ENCODE peak calls at places on chromosomes 11 and 22, in four cellular contexts. One of them, this sample, is unnamed.

GRCh38 chr11:118531597-118532084 is 649 bp downstream of the TMEM25 start:
- DNase-seq in keratinocyte: no peak
- DNase-seq in K562: no peak
- DNase-seq in IMR-90: no peak
- DNase-seq in this sample: no peak

GRCh38 chr11:107493117-107493516 is 35.5 kb upstream of the CWF19L2 start:
- DNase-seq in K562: no peak
- DNase-seq in keratinocyte: peak; percentile 66
- DNase-seq in IMR-90: peak; percentile 63
- DNase-seq in this sample: no peak

GRCh38 chr11:2400761-2401435 is 348 bp downstream of the TSSC4 start:
- DNase-seq in IMR-90: no peak
- DNase-seq in K562: no peak
- DNase-seq in keratinocyte: no peak
- DNase-seq in this sample: no peak

GRCh38 chr22:36180038-36180880 is 19.7 kb upstream of the APOL3 start:
- DNase-seq in IMR-90: peak; percentile 56
- DNase-seq in keratinocyte: peak; percentile 15
- DNase-seq in K562: peak; percentile 70
- DNase-seq in this sample: peak; percentile 71

GRCh38 chr11:131195801-131196517 is 174.5 kb upstream of the NTM start:
- DNase-seq in keratinocyte: no peak
- DNase-seq in K562: no peak
- DNase-seq in IMR-90: peak; percentile 25
- DNase-seq in this sample: no peak

GRCh38 chr11:11978792-11979486 is 29.5 kb downstream of the DKK3 start:
- DNase-seq in keratinocyte: no peak
- DNase-seq in IMR-90: peak; percentile 80
- DNase-seq in K562: no peak
- DNase-seq in this sample: peak; percentile 87

GRCh38 chr11:126628790-126629621 is 273.5 kb downstream of the ST3GAL4 start:
- DNase-seq in K562: no peak
- DNase-seq in IMR-90: peak; percentile 55
- DNase-seq in keratinocyte: no peak
- DNase-seq in this sample: no peak

GRCh38 chr11:113507341-113507740 is 32.1 kb upstream of the DRD2 start:
- DNase-seq in K562: no peak
- DNase-seq in keratinocyte: no peak
- DNase-seq in IMR-90: no peak
- DNase-seq in this sample: no peak

GRCh38 chr22:39471421-39472141 is 14.8 kb downstream of the MGAT3 start:
- DNase-seq in IMR-90: peak; percentile 51
- DNase-seq in keratinocyte: no peak
- DNase-seq in K562: peak; percentile 47
- DNase-seq in this sample: peak; percentile 8

GRCh38 chr11:133409799-133410198 is 122.5 kb downstream of the OPCML start:
- DNase-seq in IMR-90: no peak
- DNase-seq in keratinocyte: no peak
- DNase-seq in K562: no peak
- DNase-seq in this sample: no peak

GRCh38 chr22:27461470-27461869 is 340.1 kb downstream of the MN1 start:
- DNase-seq in K562: no peak
- DNase-seq in keratinocyte: no peak
- DNase-seq in IMR-90: peak; percentile 92
- DNase-seq in this sample: no peak

GRCh38 chr22:24685804-24686203 is 82.8 kb downstream of the GGT1 start:
- DNase-seq in keratinocyte: no peak
- DNase-seq in IMR-90: no peak
- DNase-seq in K562: no peak
- DNase-seq in this sample: no peak

GRCh38 chr11:65432686-65433582 is 10.3 kb downstream of the NEAT1 start:
- DNase-seq in keratinocyte: no peak
- DNase-seq in IMR-90: peak; percentile 54
- DNase-seq in K562: no peak
- DNase-seq in this sample: peak; percentile 50

GRCh38 chr11:103716363-103716762 is 320.1 kb upstream of the DDI1 start:
- DNase-seq in keratinocyte: no peak
- DNase-seq in IMR-90: no peak
- DNase-seq in K562: no peak
- DNase-seq in this sample: no peak

GRCh38 chr11:65150513-65151271 is 16.4 kb upstream of the SYVN1 start:
- DNase-seq in IMR-90: peak; percentile 86
- DNase-seq in keratinocyte: peak; percentile 49
- DNase-seq in K562: peak; percentile 84
- DNase-seq in this sample: peak; percentile 68

GRCh38 chr11:44949160-44950035 is 1.3 kb downstream of the TP53I11 start:
- DNase-seq in keratinocyte: no peak
- DNase-seq in IMR-90: peak; percentile 42
- DNase-seq in K562: peak; percentile 47
- DNase-seq in this sample: peak; percentile 58

GRCh38 chr22:19807161-19807913 is 46.8 kb downstream of the TBX1 start:
- DNase-seq in K562: no peak
- DNase-seq in IMR-90: no peak
- DNase-seq in keratinocyte: no peak
- DNase-seq in this sample: no peak

GRCh38 chr11:3736816-3737215 is 60.5 kb downstream of the NUP98 start:
- DNase-seq in K562: no peak
- DNase-seq in keratinocyte: no peak
- DNase-seq in IMR-90: no peak
- DNase-seq in this sample: no peak

GRCh38 chr22:23038902-23039301 is 31.4 kb upstream of the GNAZ start:
- DNase-seq in IMR-90: no peak
- DNase-seq in K562: no peak
- DNase-seq in keratinocyte: no peak
- DNase-seq in this sample: no peak

GRCh38 chr11:115154355-115154736 is 349.9 kb downstream of the CADM1 start:
- DNase-seq in K562: no peak
- DNase-seq in keratinocyte: no peak
- DNase-seq in IMR-90: no peak
- DNase-seq in this sample: no peak

GRCh38 chr22:49979587-49980264 is 19.2 kb downstream of the PIM3 start:
- DNase-seq in keratinocyte: no peak
- DNase-seq in IMR-90: no peak
- DNase-seq in K562: peak; percentile 48
- DNase-seq in this sample: peak; percentile 53

GRCh38 chr22:42752230-42752746 is 31.6 kb upstream of the A4GALT start:
- DNase-seq in IMR-90: no peak
- DNase-seq in keratinocyte: no peak
- DNase-seq in K562: no peak
- DNase-seq in this sample: no peak

GRCh38 chr11:118343981-118344521 is at the start of gene CD3G:
- DNase-seq in K562: no peak
- DNase-seq in IMR-90: no peak
- DNase-seq in keratinocyte: no peak
- DNase-seq in this sample: no peak

GRCh38 chr11:102927624-102927990 is 27.9 kb downstream of the MMP13 start:
- DNase-seq in K562: no peak
- DNase-seq in keratinocyte: no peak
- DNase-seq in IMR-90: no peak
- DNase-seq in this sample: no peak

GRCh38 chr22:20155330-20156041 is 4.6 kb upstream of the CCDC188 start:
- DNase-seq in K562: no peak
- DNase-seq in IMR-90: no peak
- DNase-seq in keratinocyte: no peak
- DNase-seq in this sample: peak; percentile 64

GRCh38 chr22:37198290-37199102 is 10.4 kb upstream of the C1QTNF6 start:
- DNase-seq in IMR-90: peak; percentile 58
- DNase-seq in keratinocyte: no peak
- DNase-seq in K562: peak; percentile 82
- DNase-seq in this sample: peak; percentile 71

DNA sequence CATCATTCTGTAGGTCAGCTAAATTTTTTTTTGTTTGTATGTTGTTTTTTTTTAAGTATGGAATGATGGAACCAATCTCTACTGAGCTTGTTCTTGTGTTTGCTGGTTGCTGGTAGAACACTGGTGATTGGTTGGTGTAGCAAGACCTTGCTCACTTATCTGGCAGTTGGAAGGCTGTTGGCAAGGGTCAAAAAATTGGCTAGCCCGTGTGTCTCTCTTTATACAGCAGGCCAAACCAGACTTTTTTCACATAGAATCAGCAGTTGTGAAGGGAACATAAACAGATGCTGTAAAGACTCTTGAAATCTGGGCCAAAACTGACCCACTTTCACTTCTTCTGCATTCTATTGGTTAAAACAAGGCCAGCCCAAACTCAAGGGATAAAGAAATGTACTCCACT is 2026.5 kb downstream of the LRRC4C start:
- DNase-seq in K562: no peak
- DNase-seq in IMR-90: no peak
- DNase-seq in keratinocyte: no peak
- DNase-seq in this sample: no peak
- H3K9me1 ChIP-seq in K562: no peaks in the 10 kb centered on the region
- H3K9me1 ChIP-seq in IMR-90: no peaks in the 10 kb centered on the region
- H3K9me1 ChIP-seq in keratinocyte: no peaks in the 10 kb centered on the region
- H3K9me1 ChIP-seq in this sample: no peaks in the 10 kb centered on the region

GRCh38 chr11:119875841-119876600 is 147.0 kb upstream of the NECTIN1 start:
- DNase-seq in K562: no peak
- DNase-seq in IMR-90: no peak
- DNase-seq in keratinocyte: no peak
- DNase-seq in this sample: no peak
- H3K9me1 ChIP-seq in K562: no peaks in the 10 kb centered on the region
- H3K9me1 ChIP-seq in IMR-90: no peaks in the 10 kb centered on the region
- H3K9me1 ChIP-seq in keratinocyte: no peaks in the 10 kb centered on the region
- H3K9me1 ChIP-seq in this sample: no peaks in the 10 kb centered on the region

GRCh38 chr11:6323291-6323905 is 3.1 kb upstream of the CAVIN3 start:
- DNase-seq in keratinocyte: no peak
- DNase-seq in K562: no peak
- DNase-seq in IMR-90: no peak
- DNase-seq in this sample: no peak

GRCh38 chr11:6319879-6320410 is 356 bp downstream of the CAVIN3 start:
- DNase-seq in K562: peak; percentile 26
- DNase-seq in keratinocyte: peak; percentile 57
- DNase-seq in IMR-90: peak; percentile 91
- DNase-seq in this sample: peak; percentile 79

GRCh38 chr11:6321356-6321755 is 1.1 kb upstream of the CAVIN3 start:
- DNase-seq in IMR-90: no peak
- DNase-seq in K562: no peak
- DNase-seq in keratinocyte: no peak
- DNase-seq in this sample: no peak

GRCh38 chr11:6320411-6321207 is at the start of gene CAVIN3:
- DNase-seq in K562: no peak
- DNase-seq in IMR-90: peak; percentile 85
- DNase-seq in keratinocyte: peak; percentile 52
- DNase-seq in this sample: peak; percentile 79

DNA sequence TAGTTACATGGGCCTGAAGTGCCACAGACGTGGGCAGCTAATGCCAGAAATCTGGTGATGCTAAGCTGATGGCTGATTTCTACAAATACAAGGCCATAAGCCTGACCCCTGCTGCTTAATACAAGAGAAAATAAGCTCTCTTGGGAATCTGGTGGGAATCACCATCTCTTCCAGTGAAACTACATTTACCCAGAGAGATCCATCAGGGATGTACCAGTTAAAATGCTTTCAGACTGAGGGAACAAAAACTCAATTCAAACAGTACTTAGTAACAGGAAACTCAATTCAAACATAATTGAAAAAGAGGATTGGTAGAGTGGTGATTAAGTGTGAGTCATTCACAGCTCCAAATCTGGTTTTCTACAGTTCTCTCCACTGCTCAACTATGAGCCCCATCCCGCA is 1.7 kb upstream of the CAVIN3 start:
- DNase-seq in keratinocyte: no peak
- DNase-seq in IMR-90: peak; percentile 82
- DNase-seq in K562: no peak
- DNase-seq in this sample: peak; percentile 68
- H3K9me1 ChIP-seq in keratinocyte: no peaks in the 10 kb centered on the region
- H3K9me1 ChIP-seq in IMR-90: peaks cover 4% of the 10 kb centered on the region
- H3K9me1 ChIP-seq in K562: no peaks in the 10 kb centered on the region
- H3K9me1 ChIP-seq in this sample: no peaks in the 10 kb centered on the region

GRCh38 chr11:16099501-16099900 is 256.8 kb downstream of the SOX6 start:
- DNase-seq in keratinocyte: no peak
- DNase-seq in IMR-90: no peak
- DNase-seq in K562: no peak
- DNase-seq in this sample: no peak
- H3K9me1 ChIP-seq in keratinocyte: no peaks in the 10 kb centered on the region
- H3K9me1 ChIP-seq in IMR-90: no peaks in the 10 kb centered on the region
- H3K9me1 ChIP-seq in K562: no peaks in the 10 kb centered on the region
- H3K9me1 ChIP-seq in this sample: no peaks in the 10 kb centered on the region

GRCh38 chr11:134625151-134625550 is 213.1 kb upstream of the B3GAT1 start:
- DNase-seq in K562: no peak
- DNase-seq in IMR-90: no peak
- DNase-seq in keratinocyte: no peak
- DNase-seq in this sample: no peak
- H3K9me1 ChIP-seq in K562: no peaks in the 10 kb centered on the region
- H3K9me1 ChIP-seq in IMR-90: no peaks in the 10 kb centered on the region
- H3K9me1 ChIP-seq in keratinocyte: no peaks in the 10 kb centered on the region
- H3K9me1 ChIP-seq in this sample: no peaks in the 10 kb centered on the region

DNA sequence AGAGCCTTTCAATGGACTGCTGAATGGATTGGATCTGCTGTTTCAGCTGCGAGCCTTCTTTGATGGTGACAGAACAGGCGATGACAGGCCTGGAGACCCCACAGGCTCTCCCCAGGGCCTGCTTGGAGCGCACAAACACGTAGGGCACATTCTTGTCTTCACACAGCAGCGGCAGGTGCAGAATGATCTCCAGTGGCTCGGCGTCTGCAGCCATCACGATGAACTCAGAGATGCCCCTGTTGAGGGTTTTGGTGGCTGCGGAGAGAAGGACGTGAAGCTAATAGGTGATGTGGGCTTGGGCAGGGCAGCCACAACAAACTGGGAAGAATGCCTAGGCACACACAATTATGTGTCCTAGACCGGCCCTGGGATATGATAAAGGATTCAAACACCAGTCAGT is 13.7 kb downstream of the SNU13 start:
- DNase-seq in keratinocyte: no peak
- DNase-seq in IMR-90: no peak
- DNase-seq in K562: no peak
- DNase-seq in this sample: no peak
- H3K9me1 ChIP-seq in keratinocyte: no peaks in the 10 kb centered on the region
- H3K9me1 ChIP-seq in IMR-90: peaks cover 17% of the 10 kb centered on the region
- H3K9me1 ChIP-seq in K562: no peaks in the 10 kb centered on the region
- H3K9me1 ChIP-seq in this sample: no peaks in the 10 kb centered on the region